ENCODE peak calls at places on chromosomes 12 and 14, in nine cellular contexts. Z is GM12865, B is lower lobe of right lung, R is HCT116, S is right lobe of liver, W is fibroblast of mammary gland, X is cardiac muscle cell, G is cardiac fibroblast, V is A549. T is an unnamed sample.

GRCh38 chr14:85514487-85514886 is 15.5 kb upstream of the FLRT2 start:
- DNase-seq in Z (no peak), B (no peak), R (no peak), S (no peak), W (no peak), X (no peak), G (no peak), V (no peak), T (no peak)

GRCh38 chr12:109466821-109467220 is 10.3 kb downstream of the KCTD10 start:
- DNase-seq in Z (no peak), B (no peak), R (no peak), S (no peak), W (no peak), X (no peak), G (no peak), V (no peak), T (no peak)

GRCh38 chr12:14769462-14769836 is 33.8 kb downstream of the WBP11 start:
- DNase-seq in Z (no peak), B (peak; percentile 60), R (no peak), S (peak; percentile 53), W (peak; percentile 23), X (peak; percentile 66), G (peak; percentile 41), V (peak; percentile 59), T (peak; percentile 27)

GRCh38 chr12:99367181-99367580 is 280.4 kb upstream of the GARIN6 start:
- DNase-seq in Z (no peak), B (no peak), R (no peak), S (no peak), W (no peak), X (peak; percentile 6), G (no peak), V (no peak), T (no peak)

GRCh38 chr14:61749264-61749663 is 13.0 kb upstream of the SNAPC1 start:
- DNase-seq in Z (no peak), B (no peak), R (no peak), S (no peak), W (peak; percentile 47), X (peak; percentile 15), G (peak; percentile 49), V (peak; percentile 53), T (peak; percentile 26)

GRCh38 chr12:38601970-38602369 is 285.4 kb downstream of the ALG10B start:
- DNase-seq in Z (no peak), B (no peak), R (no peak), S (no peak), W (no peak), X (no peak), G (no peak), V (no peak), T (no peak)

GRCh38 chr12:58291106-58291505 is 349.7 kb downstream of the ATP23 start:
- DNase-seq in Z (peak; percentile 24), B (no peak), R (no peak), S (no peak), W (no peak), X (no peak), G (no peak), V (no peak), T (no peak)

GRCh38 chr12:51678086-51678724 is 87.2 kb downstream of the SCN8A start:
- DNase-seq in Z (peak; percentile 55), B (no peak), R (peak; percentile 34), S (peak; percentile 58), W (peak; percentile 63), X (peak; percentile 76), G (peak; percentile 63), V (peak; percentile 74), T (peak; percentile 54)

GRCh38 chr12:13135336-13136178 is 32.1 kb upstream of the GSG1 start:
- DNase-seq in Z (no peak), B (peak; percentile 92), R (peak; percentile 47), S (no peak), W (peak; percentile 98), X (peak; percentile 12), G (peak; percentile 90), V (peak; percentile 33), T (peak; percentile 90)

GRCh38 chr14:30854492-30854891 is 19.9 kb upstream of the COCH start:
- DNase-seq in Z (peak; percentile 65), B (no peak), R (no peak), S (no peak), W (no peak), X (no peak), G (no peak), V (no peak), T (no peak)

GRCh38 chr14:55845963-55846851 is 266.2 kb downstream of the KTN1 start:
- DNase-seq in Z (no peak), B (no peak), R (no peak), S (no peak), W (peak; percentile 30), X (no peak), G (no peak), V (no peak), T (no peak)

GRCh38 chr12:2779281-2779680 is 15.5 kb upstream of the FKBP4 start:
- DNase-seq in Z (no peak), B (no peak), R (no peak), S (no peak), W (no peak), X (no peak), G (no peak), V (no peak), T (no peak)

GRCh38 chr14:102951034-102951433 is 28.6 kb downstream of the AMN start:
- DNase-seq in Z (no peak), B (no peak), R (no peak), S (no peak), W (no peak), X (no peak), G (peak; percentile 44), V (no peak), T (no peak)

GRCh38 chr14:68608235-68608962 is 184.5 kb downstream of the ZFP36L1 start:
- DNase-seq in Z (no peak), B (no peak), R (no peak), S (no peak), W (no peak), X (no peak), G (no peak), V (no peak), T (no peak)

GRCh38 chr14:21913759-21914158 is 240.1 kb upstream of the OR4E1 start:
- DNase-seq in Z (peak; percentile 86), B (peak; percentile 47), R (peak; percentile 71), S (peak; percentile 52), W (peak; percentile 71), X (peak; percentile 84), G (peak; percentile 71), V (peak; percentile 93), T (peak; percentile 69)

GRCh38 chr12:112778400-112778799 is 13.1 kb upstream of the RPH3A start:
- DNase-seq in Z (no peak), B (no peak), R (no peak), S (no peak), W (no peak), X (no peak), G (no peak), V (no peak), T (no peak)

GRCh38 chr14:35292770-35293561 is 784 bp downstream of the PSMA6 start:
- DNase-seq in Z (peak; percentile 10), B (no peak), R (no peak), S (no peak), W (peak; percentile 11), X (no peak), G (no peak), V (no peak), T (peak; percentile 30)

GRCh38 chr12:9041321-9041720 is 52.0 kb downstream of the KLRG1 start:
- DNase-seq in Z (no peak), B (no peak), R (no peak), S (no peak), W (peak; percentile 46), X (no peak), G (peak; percentile 3), V (no peak), T (peak; percentile 24)

GRCh38 chr14:20428010-20428365 is 8.0 kb downstream of the KLHL33 start:
- DNase-seq in Z (no peak), B (no peak), R (no peak), S (no peak), W (no peak), X (no peak), G (no peak), V (no peak), T (no peak)
- H3K4me3 ChIP-seq in Z (peak overlapping the region; percentile 45), B (no peak overlapping the region), R (no peak overlapping the region), S (no peak overlapping the region), W (no peak overlapping the region), X (no peak overlapping the region), G (no peak overlapping the region), V (no peak overlapping the region), T (no peak overlapping the region)

DNA sequence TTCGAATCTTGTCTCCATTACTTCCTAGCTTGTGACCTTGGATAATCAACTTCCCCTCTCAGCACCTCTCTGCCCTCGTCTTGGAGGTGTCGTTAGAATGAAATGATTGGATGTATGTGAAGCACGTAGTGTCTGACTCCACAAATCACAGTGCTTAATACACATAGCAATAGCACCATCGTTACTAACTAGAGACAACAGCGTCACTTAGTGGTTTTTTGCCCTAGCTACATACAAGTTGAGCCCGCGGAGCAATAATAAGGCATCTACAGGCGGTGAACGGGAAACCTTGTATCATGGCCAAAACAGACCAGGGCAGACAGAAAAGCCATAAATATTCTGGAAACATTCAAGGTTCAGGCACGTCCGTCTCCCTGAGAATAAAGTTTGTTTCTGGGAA is 154.9 kb downstream of the ASCL4 start:
- DNase-seq in Z (peak; percentile 40), B (no peak), R (peak; percentile 78), S (no peak), W (peak; percentile 31), X (peak; percentile 38), G (peak; percentile 5), V (peak; percentile 80), T (peak; percentile 2)
- TF ChIP-seq CTCF in Z (peak; percentile 26), B (no peak), R (peak; percentile 60), S (no peak), W (peak; percentile 22), X (peak; percentile 15), G (no peak), V (peak; percentile 41), T (peak; percentile 21)

GRCh38 chr12:11722578-11723138 is 73.2 kb downstream of the ETV6 start:
- DNase-seq in Z (peak; percentile 71), B (no peak), R (no peak), S (no peak), W (no peak), X (no peak), G (no peak), V (no peak), T (no peak)
- H3K4me3 ChIP-seq in Z (no peak overlapping the region), B (no peak overlapping the region), R (no peak overlapping the region), S (no peak overlapping the region), W (no peak overlapping the region), X (no peak overlapping the region), G (no peak overlapping the region), V (no peak overlapping the region), T (no peak overlapping the region)

DNA sequence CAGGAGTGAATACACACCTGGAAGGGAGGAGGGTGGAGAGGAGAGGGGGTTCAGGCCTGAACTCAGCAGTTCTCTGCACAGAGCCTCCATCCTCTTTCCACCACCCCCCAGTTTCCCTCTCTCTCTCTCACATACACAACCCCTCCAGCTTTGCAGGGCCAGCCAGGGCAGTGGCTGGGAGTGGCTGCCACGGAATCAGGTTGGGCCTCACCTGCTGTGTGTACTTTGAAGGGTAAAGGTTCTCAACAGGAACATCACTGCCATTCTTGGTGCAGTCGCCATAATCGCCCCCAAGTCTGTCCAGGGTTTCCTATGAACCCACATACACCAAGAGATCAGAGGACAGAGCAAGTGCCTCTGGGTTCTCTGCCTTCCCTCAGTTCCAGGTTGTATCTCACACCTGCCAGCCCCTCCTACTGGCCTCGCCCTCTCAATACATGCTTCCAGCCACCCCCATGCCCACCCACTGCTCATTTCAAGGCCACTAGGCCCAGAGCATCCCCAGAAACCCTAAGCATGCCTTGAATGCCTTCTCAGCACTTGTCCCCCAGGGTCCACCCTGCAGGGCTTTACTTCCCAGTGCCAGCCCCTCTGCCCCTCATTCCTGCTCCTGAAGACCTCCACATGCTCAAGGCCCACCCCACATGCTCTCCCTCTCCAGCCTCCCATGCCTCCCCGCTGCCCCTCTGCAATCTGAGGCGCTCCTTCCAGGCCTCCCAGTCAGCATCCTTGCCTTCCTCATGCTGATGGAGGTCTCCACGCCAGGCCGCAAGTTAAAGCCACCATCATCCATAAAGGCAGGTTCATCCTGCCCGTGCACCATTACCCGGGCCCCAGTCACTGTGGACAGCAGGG is 12.9 kb upstream of the TNFRSF1A start:
- DNase-seq in Z (no peak), B (no peak), R (no peak), S (no peak), W (no peak), X (no peak), G (no peak), V (no peak), T (no peak)
- TF ChIP-seq CTCF in Z (no peak), B (no peak), R (no peak), S (no peak), W (no peak), X (no peak), G (no peak), V (no peak), T (no peak)

T was measured in astrocyte of the spinal cord.